ENCODE peak calls at places on chromosomes 2 and 18, in nine cellular contexts. One of them, this sample, is unnamed. For H3K27me3 and H3K4me1, the result is how much of the 10 kb centered on the place peaks cover.

GRCh38 chr2:216535454-216535995 is 36.9 kb downstream of the RPL37A start:
- DNase-seq in fibroblast of lung: peak
- DNase-seq in body of pancreas: peak
- DNase-seq in neural progenitor cell: no peak
- DNase-seq in upper lobe of left lung: no peak
- DNase-seq in tibial artery: peak
- DNase-seq in left ventricle myocardium inferior: peak
- DNase-seq in CD4-positive, CD25-positive, alpha-beta regulatory T cell: peak
- DNase-seq in Panc1: no peak
- DNase-seq in this sample: no peak

GRCh38 chr2:36701391-36701795 is 4.9 kb downstream of the VIT start:
- DNase-seq in left ventricle myocardium inferior: no peak
- DNase-seq in CD4-positive, CD25-positive, alpha-beta regulatory T cell: no peak
- DNase-seq in tibial artery: no peak
- DNase-seq in neural progenitor cell: peak
- DNase-seq in Panc1: no peak
- DNase-seq in fibroblast of lung: no peak
- DNase-seq in body of pancreas: no peak
- DNase-seq in upper lobe of left lung: no peak
- DNase-seq in this sample: peak

GRCh38 chr18:54223568-54224241 is 764 bp downstream of the MBD2 start:
- DNase-seq in body of pancreas: peak
- DNase-seq in CD4-positive, CD25-positive, alpha-beta regulatory T cell: peak
- DNase-seq in Panc1: peak
- DNase-seq in neural progenitor cell: peak
- DNase-seq in tibial artery: no peak
- DNase-seq in left ventricle myocardium inferior: peak
- DNase-seq in fibroblast of lung: peak
- DNase-seq in upper lobe of left lung: no peak
- DNase-seq in this sample: peak

GRCh38 chr2:187500585-187501359 is 52.7 kb upstream of the CALCRL start:
- DNase-seq in Panc1: peak
- DNase-seq in left ventricle myocardium inferior: no peak
- DNase-seq in fibroblast of lung: peak
- DNase-seq in upper lobe of left lung: no peak
- DNase-seq in neural progenitor cell: peak
- DNase-seq in tibial artery: no peak
- DNase-seq in CD4-positive, CD25-positive, alpha-beta regulatory T cell: no peak
- DNase-seq in body of pancreas: no peak
- DNase-seq in this sample: no peak

GRCh38 chr2:169862816-169863215 is 35.6 kb downstream of the UBR3 start:
- DNase-seq in left ventricle myocardium inferior: no peak
- DNase-seq in upper lobe of left lung: no peak
- DNase-seq in CD4-positive, CD25-positive, alpha-beta regulatory T cell: no peak
- DNase-seq in fibroblast of lung: no peak
- DNase-seq in body of pancreas: no peak
- DNase-seq in tibial artery: no peak
- DNase-seq in neural progenitor cell: no peak
- DNase-seq in Panc1: no peak
- DNase-seq in this sample: no peak

GRCh38 chr2:174174741-174175140 is 73.6 kb downstream of the OLA1 start:
- DNase-seq in fibroblast of lung: no peak
- DNase-seq in Panc1: no peak
- DNase-seq in upper lobe of left lung: no peak
- DNase-seq in CD4-positive, CD25-positive, alpha-beta regulatory T cell: no peak
- DNase-seq in body of pancreas: no peak
- DNase-seq in neural progenitor cell: no peak
- DNase-seq in left ventricle myocardium inferior: no peak
- DNase-seq in tibial artery: no peak
- DNase-seq in this sample: no peak

GRCh38 chr2:34337735-34338134 is 738.6 kb upstream of the FAM98A start:
- DNase-seq in upper lobe of left lung: no peak
- DNase-seq in tibial artery: no peak
- DNase-seq in Panc1: no peak
- DNase-seq in fibroblast of lung: no peak
- DNase-seq in CD4-positive, CD25-positive, alpha-beta regulatory T cell: no peak
- DNase-seq in neural progenitor cell: no peak
- DNase-seq in body of pancreas: no peak
- DNase-seq in left ventricle myocardium inferior: no peak
- DNase-seq in this sample: no peak

GRCh38 chr2:226798422-226799210 is 1.0 kb downstream of the IRS1 start:
- DNase-seq in neural progenitor cell: peak
- DNase-seq in Panc1: no peak
- DNase-seq in body of pancreas: peak
- DNase-seq in fibroblast of lung: peak
- DNase-seq in left ventricle myocardium inferior: peak
- DNase-seq in upper lobe of left lung: peak
- DNase-seq in CD4-positive, CD25-positive, alpha-beta regulatory T cell: peak
- DNase-seq in tibial artery: peak
- DNase-seq in this sample: no peak

GRCh38 chr2:157150747-157151146 is 106.8 kb upstream of the GALNT5 start:
- DNase-seq in Panc1: no peak
- DNase-seq in neural progenitor cell: no peak
- DNase-seq in CD4-positive, CD25-positive, alpha-beta regulatory T cell: no peak
- DNase-seq in upper lobe of left lung: no peak
- DNase-seq in body of pancreas: no peak
- DNase-seq in left ventricle myocardium inferior: no peak
- DNase-seq in fibroblast of lung: peak
- DNase-seq in tibial artery: no peak
- DNase-seq in this sample: no peak

GRCh38 chr2:236533343-236533742 is 36.3 kb upstream of the ACKR3 start:
- DNase-seq in fibroblast of lung: no peak
- DNase-seq in tibial artery: no peak
- DNase-seq in upper lobe of left lung: no peak
- DNase-seq in body of pancreas: no peak
- DNase-seq in left ventricle myocardium inferior: no peak
- DNase-seq in Panc1: no peak
- DNase-seq in neural progenitor cell: no peak
- DNase-seq in CD4-positive, CD25-positive, alpha-beta regulatory T cell: no peak
- DNase-seq in this sample: no peak

GRCh38 chr2:168601739-168602138 is 145.7 kb downstream of the CERS6 start:
- DNase-seq in neural progenitor cell: no peak
- DNase-seq in upper lobe of left lung: no peak
- DNase-seq in body of pancreas: no peak
- DNase-seq in left ventricle myocardium inferior: no peak
- DNase-seq in CD4-positive, CD25-positive, alpha-beta regulatory T cell: no peak
- DNase-seq in tibial artery: no peak
- DNase-seq in fibroblast of lung: no peak
- DNase-seq in Panc1: no peak
- DNase-seq in this sample: no peak

GRCh38 chr2:70468898-70469297 is 84.7 kb downstream of the TGFA start:
- DNase-seq in upper lobe of left lung: no peak
- DNase-seq in left ventricle myocardium inferior: no peak
- DNase-seq in tibial artery: no peak
- DNase-seq in CD4-positive, CD25-positive, alpha-beta regulatory T cell: no peak
- DNase-seq in neural progenitor cell: peak
- DNase-seq in body of pancreas: no peak
- DNase-seq in fibroblast of lung: no peak
- DNase-seq in Panc1: no peak
- DNase-seq in this sample: no peak

GRCh38 chr2:214076527-214076926 is 334.3 kb upstream of the VWC2L start:
- DNase-seq in body of pancreas: no peak
- DNase-seq in tibial artery: no peak
- DNase-seq in CD4-positive, CD25-positive, alpha-beta regulatory T cell: no peak
- DNase-seq in neural progenitor cell: no peak
- DNase-seq in Panc1: no peak
- DNase-seq in upper lobe of left lung: no peak
- DNase-seq in fibroblast of lung: no peak
- DNase-seq in left ventricle myocardium inferior: no peak
- DNase-seq in this sample: no peak

GRCh38 chr2:144848404-144848803 is 328.5 kb upstream of the ZEB2 start:
- DNase-seq in tibial artery: no peak
- DNase-seq in fibroblast of lung: no peak
- DNase-seq in left ventricle myocardium inferior: no peak
- DNase-seq in Panc1: no peak
- DNase-seq in neural progenitor cell: no peak
- DNase-seq in body of pancreas: no peak
- DNase-seq in CD4-positive, CD25-positive, alpha-beta regulatory T cell: no peak
- DNase-seq in upper lobe of left lung: no peak
- DNase-seq in this sample: no peak

DNA sequence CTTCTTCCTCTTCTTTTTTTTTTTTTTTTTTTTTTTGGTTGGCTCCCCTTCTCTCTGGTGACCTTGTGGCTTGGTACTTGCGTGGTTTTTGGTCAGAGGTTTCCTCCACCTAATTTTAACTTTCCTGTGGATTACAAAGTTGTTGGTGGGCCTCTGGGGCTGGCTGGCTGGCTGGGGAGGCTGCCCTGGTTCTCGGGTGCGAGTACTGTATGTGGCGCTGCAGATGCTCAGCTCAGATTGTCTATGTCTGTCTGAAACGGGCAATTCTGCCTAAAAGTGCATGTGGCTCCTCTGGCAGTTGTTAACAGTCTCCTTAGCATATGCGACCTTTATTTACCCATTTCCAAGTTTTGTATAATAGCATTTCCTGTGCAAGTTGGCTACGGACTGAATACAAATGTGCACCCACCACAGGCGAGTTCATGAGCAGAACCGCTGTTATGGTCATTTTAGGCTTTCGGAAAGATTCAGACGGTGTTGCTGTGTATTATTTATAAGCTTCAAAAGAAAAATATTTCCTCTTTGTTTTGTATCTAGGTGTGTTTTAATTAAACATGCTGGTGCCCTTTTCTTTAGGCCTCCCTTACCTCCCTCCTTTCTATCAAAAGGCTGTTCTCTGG is 4.4 kb downstream of the TBR1 start:
- DNase-seq in neural progenitor cell: peak
- DNase-seq in Panc1: no peak
- DNase-seq in CD4-positive, CD25-positive, alpha-beta regulatory T cell: no peak
- DNase-seq in left ventricle myocardium inferior: no peak
- DNase-seq in fibroblast of lung: no peak
- DNase-seq in tibial artery: no peak
- DNase-seq in body of pancreas: no peak
- DNase-seq in upper lobe of left lung: peak
- DNase-seq in this sample: no peak
- H3K27me3 ChIP-seq in neural progenitor cell: half or more
- H3K27me3 ChIP-seq in Panc1: under half
- H3K27me3 ChIP-seq in CD4-positive, CD25-positive, alpha-beta regulatory T cell: half or more
- H3K27me3 ChIP-seq in left ventricle myocardium inferior: half or more
- H3K27me3 ChIP-seq in fibroblast of lung: half or more
- H3K27me3 ChIP-seq in tibial artery: half or more
- H3K27me3 ChIP-seq in body of pancreas: half or more
- H3K27me3 ChIP-seq in upper lobe of left lung: half or more
- H3K27me3 ChIP-seq in this sample: under half

DNA sequence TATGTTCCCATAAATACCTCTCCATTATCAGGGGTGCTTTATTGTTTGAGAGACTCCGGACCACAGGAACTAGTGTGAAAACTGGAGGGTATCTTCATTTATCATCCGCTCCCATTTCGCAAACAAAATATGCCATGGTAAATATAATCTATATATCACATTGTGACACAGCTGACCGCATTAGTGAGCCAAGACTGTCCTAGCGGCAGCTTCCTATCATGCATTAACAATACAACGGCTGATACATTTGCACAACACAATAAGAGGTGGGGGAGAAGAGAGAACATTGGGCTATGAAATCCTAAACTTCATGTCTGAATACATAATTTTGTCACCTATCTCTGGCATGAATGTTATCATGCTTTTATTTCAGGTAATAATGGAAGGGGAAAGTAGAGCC is 29.5 kb downstream of the BCL11A start:
- DNase-seq in Panc1: no peak
- DNase-seq in neural progenitor cell: no peak
- DNase-seq in CD4-positive, CD25-positive, alpha-beta regulatory T cell: no peak
- DNase-seq in upper lobe of left lung: no peak
- DNase-seq in left ventricle myocardium inferior: no peak
- DNase-seq in body of pancreas: no peak
- DNase-seq in fibroblast of lung: no peak
- DNase-seq in tibial artery: no peak
- DNase-seq in this sample: no peak
- H3K4me1 ChIP-seq in Panc1: under half
- H3K4me1 ChIP-seq in neural progenitor cell: under half
- H3K4me1 ChIP-seq in CD4-positive, CD25-positive, alpha-beta regulatory T cell: under half
- H3K4me1 ChIP-seq in upper lobe of left lung: under half
- H3K4me1 ChIP-seq in left ventricle myocardium inferior: half or more
- H3K4me1 ChIP-seq in body of pancreas: under half
- H3K4me1 ChIP-seq in fibroblast of lung: under half
- H3K4me1 ChIP-seq in tibial artery: under half
- H3K4me1 ChIP-seq in this sample: under half

GRCh38 chr2:241866896-241867631 is 2.5 kb upstream of the RTP5 start:
- DNase-seq in fibroblast of lung: no peak
- DNase-seq in Panc1: no peak
- DNase-seq in tibial artery: no peak
- DNase-seq in body of pancreas: no peak
- DNase-seq in neural progenitor cell: no peak
- DNase-seq in CD4-positive, CD25-positive, alpha-beta regulatory T cell: no peak
- DNase-seq in upper lobe of left lung: peak
- DNase-seq in left ventricle myocardium inferior: peak
- DNase-seq in this sample: no peak

GRCh38 chr2:241868661-241869081 is 858 bp upstream of the RTP5 start:
- DNase-seq in upper lobe of left lung: peak
- DNase-seq in left ventricle myocardium inferior: peak
- DNase-seq in tibial artery: no peak
- DNase-seq in Panc1: no peak
- DNase-seq in CD4-positive, CD25-positive, alpha-beta regulatory T cell: no peak
- DNase-seq in body of pancreas: peak
- DNase-seq in neural progenitor cell: no peak
- DNase-seq in fibroblast of lung: no peak
- DNase-seq in this sample: no peak

GRCh38 chr2:241869087-241869961 is at the start of gene RTP5:
- DNase-seq in upper lobe of left lung: peak
- DNase-seq in Panc1: no peak
- DNase-seq in neural progenitor cell: no peak
- DNase-seq in body of pancreas: no peak
- DNase-seq in fibroblast of lung: no peak
- DNase-seq in tibial artery: no peak
- DNase-seq in left ventricle myocardium inferior: peak
- DNase-seq in CD4-positive, CD25-positive, alpha-beta regulatory T cell: no peak
- DNase-seq in this sample: no peak

GRCh38 chr2:241865957-241866858 is 3.3 kb upstream of the RTP5 start:
- DNase-seq in tibial artery: no peak
- DNase-seq in CD4-positive, CD25-positive, alpha-beta regulatory T cell: peak
- DNase-seq in fibroblast of lung: no peak
- DNase-seq in Panc1: no peak
- DNase-seq in upper lobe of left lung: peak
- DNase-seq in body of pancreas: no peak
- DNase-seq in left ventricle myocardium inferior: no peak
- DNase-seq in neural progenitor cell: peak
- DNase-seq in this sample: no peak

GRCh38 chr2:241867776-241868420 is 1.6 kb upstream of the RTP5 start:
- DNase-seq in tibial artery: no peak
- DNase-seq in upper lobe of left lung: peak
- DNase-seq in fibroblast of lung: no peak
- DNase-seq in Panc1: no peak
- DNase-seq in left ventricle myocardium inferior: peak
- DNase-seq in CD4-positive, CD25-positive, alpha-beta regulatory T cell: no peak
- DNase-seq in neural progenitor cell: no peak
- DNase-seq in body of pancreas: no peak
- DNase-seq in this sample: no peak
- H3K27me3 ChIP-seq in tibial artery: half or more
- H3K27me3 ChIP-seq in upper lobe of left lung: under half
- H3K27me3 ChIP-seq in fibroblast of lung: under half
- H3K27me3 ChIP-seq in Panc1: under half
- H3K27me3 ChIP-seq in left ventricle myocardium inferior: half or more
- H3K27me3 ChIP-seq in CD4-positive, CD25-positive, alpha-beta regulatory T cell: under half
- H3K27me3 ChIP-seq in neural progenitor cell: under half
- H3K27me3 ChIP-seq in body of pancreas: under half
- H3K27me3 ChIP-seq in this sample: under half

DNA sequence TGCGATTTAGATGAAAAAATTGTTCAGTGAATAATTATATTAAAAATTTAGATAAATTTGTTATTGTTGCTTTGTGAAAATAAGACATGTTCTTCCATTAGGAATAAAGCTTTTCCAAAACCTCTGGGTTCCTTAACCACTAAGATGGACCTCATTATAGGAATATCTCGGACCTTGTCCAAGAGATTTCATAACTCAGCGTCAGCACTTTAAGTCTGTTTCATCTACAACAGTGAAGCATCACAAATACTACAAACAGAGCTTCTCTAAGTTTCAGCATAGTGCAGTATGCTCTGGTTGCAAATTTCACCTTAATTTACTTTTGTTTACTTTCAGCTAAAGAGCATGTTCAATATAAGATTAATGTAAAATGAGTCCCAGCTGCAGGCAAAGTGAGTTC is 150.3 kb downstream of the UBE2E3 start:
- DNase-seq in tibial artery: no peak
- DNase-seq in fibroblast of lung: peak
- DNase-seq in body of pancreas: no peak
- DNase-seq in CD4-positive, CD25-positive, alpha-beta regulatory T cell: no peak
- DNase-seq in left ventricle myocardium inferior: no peak
- DNase-seq in upper lobe of left lung: no peak
- DNase-seq in neural progenitor cell: no peak
- DNase-seq in Panc1: no peak
- DNase-seq in this sample: no peak
- H3K4me1 ChIP-seq in tibial artery: under half
- H3K4me1 ChIP-seq in fibroblast of lung: under half
- H3K4me1 ChIP-seq in body of pancreas: under half
- H3K4me1 ChIP-seq in CD4-positive, CD25-positive, alpha-beta regulatory T cell: under half
- H3K4me1 ChIP-seq in left ventricle myocardium inferior: under half
- H3K4me1 ChIP-seq in upper lobe of left lung: under half
- H3K4me1 ChIP-seq in neural progenitor cell: under half
- H3K4me1 ChIP-seq in Panc1: under half
- H3K4me1 ChIP-seq in this sample: under half